ENCODE peak calls at places on chromosomes 3 and 15, in eight cellular contexts. G is HepG2, J is right cardiac atrium, V is uterus, D is cardiac fibroblast, Z is tibial artery, B is astrocyte of the spinal cord, W is GM23248. F is an unnamed sample.
A peak's percentile ranks its signal among the peaks of the same experiment; 100 is the strongest.

GRCh38 chr15:46442196-46442595 is 807.4 kb downstream of the SQOR start:
- DNase-seq in W (peak; percentile 31), V (no peak), B (peak; percentile 44), D (no peak), J (no peak), G (no peak), Z (no peak), F (peak; percentile 11)

GRCh38 chr3:2262204-2262603 is 163.5 kb downstream of the CNTN4 start:
- DNase-seq in Z (peak; percentile 30), B (no peak), D (no peak), V (no peak), J (no peak), W (no peak), G (no peak), F (no peak)

GRCh38 chr3:115062412-115062956 is 84.6 kb downstream of the ZBTB20 start:
- DNase-seq in D (peak; percentile 26), V (no peak), W (peak; percentile 68), G (no peak), Z (no peak), B (peak; percentile 71), J (no peak), F (peak; percentile 64)

GRCh38 chr3:42588625-42589024 is 2.0 kb upstream of the SS18L2 start:
- DNase-seq in W (no peak), J (no peak), D (no peak), V (no peak), G (no peak), Z (no peak), B (no peak), F (no peak)

GRCh38 chr3:40645883-40646282 is 121.1 kb downstream of the ZNF621 start:
- DNase-seq in B (peak; percentile 23), Z (no peak), G (no peak), V (no peak), W (no peak), D (peak; percentile 3), J (no peak), F (peak; percentile 12)

GRCh38 chr3:196060834-196061233 is 21.1 kb downstream of the TFRC start:
- DNase-seq in V (no peak), Z (no peak), D (no peak), J (no peak), B (no peak), W (no peak), G (no peak), F (no peak)

GRCh38 chr3:98695816-98696215 is 67.3 kb upstream of the ST3GAL6 start:
- DNase-seq in D (peak; percentile 40), G (no peak), Z (no peak), W (peak; percentile 5), B (no peak), V (no peak), J (no peak), F (no peak)

GRCh38 chr3:55620361-55621025 is 133.4 kb upstream of the WNT5A start:
- DNase-seq in W (peak; percentile 20), Z (no peak), G (no peak), V (no peak), D (no peak), J (no peak), B (peak; percentile 41), F (no peak)

GRCh38 chr15:99057020-99057419 is 47.9 kb upstream of the SYNM start:
- DNase-seq in J (no peak), W (no peak), V (no peak), D (no peak), Z (no peak), B (no peak), G (no peak), F (no peak)

GRCh38 chr3:142484912-142485435 is 37.1 kb upstream of the XRN1 start:
- DNase-seq in V (no peak), J (no peak), D (no peak), B (no peak), W (no peak), Z (no peak), G (no peak), F (no peak)

GRCh38 chr3:50536471-50537180 is 30.9 kb downstream of the C3orf18 start:
- DNase-seq in V (no peak), G (no peak), J (no peak), B (no peak), D (no peak), Z (no peak), W (peak; percentile 64), F (peak; percentile 55)

GRCh38 chr15:60889506-60889905 is 339.6 kb downstream of the RORA start:
- DNase-seq in Z (no peak), B (no peak), D (no peak), G (no peak), V (no peak), J (no peak), W (no peak), F (no peak)

GRCh38 chr3:82363131-82363530 is 601.7 kb upstream of the GBE1 start:
- DNase-seq in B (no peak), G (no peak), J (no peak), W (no peak), D (no peak), Z (no peak), V (no peak), F (no peak)

GRCh38 chr15:34755419-34755773 is 598 bp upstream of the GJD2 start:
- DNase-seq in J (no peak), W (no peak), D (no peak), B (no peak), G (no peak), V (no peak), Z (no peak), F (no peak)
- H3K4me3 ChIP-seq in J (peak overlapping the region; percentile 26), W (no peak overlapping the region), D (no peak overlapping the region), B (no peak overlapping the region), G (no peak overlapping the region), V (no peak overlapping the region), Z (no peak overlapping the region), F (no peak overlapping the region)

GRCh38 chr15:36449662-36450145 is 129.7 kb upstream of the CDIN1 start:
- DNase-seq in W (peak; percentile 49), Z (no peak), G (no peak), J (no peak), B (peak; percentile 12), V (no peak), D (peak; percentile 18), F (peak; percentile 47)

GRCh38 chr15:36447373-36447772 is 132.1 kb upstream of the CDIN1 start:
- DNase-seq in B (no peak), D (no peak), V (peak; percentile 14), G (no peak), J (no peak), Z (no peak), W (no peak), F (no peak)

GRCh38 chr15:36449084-36449661 is 130.3 kb upstream of the CDIN1 start:
- DNase-seq in J (no peak), B (peak; percentile 13), D (no peak), W (peak; percentile 37), Z (no peak), V (peak; percentile 13), G (no peak), F (peak; percentile 38)

DNA sequence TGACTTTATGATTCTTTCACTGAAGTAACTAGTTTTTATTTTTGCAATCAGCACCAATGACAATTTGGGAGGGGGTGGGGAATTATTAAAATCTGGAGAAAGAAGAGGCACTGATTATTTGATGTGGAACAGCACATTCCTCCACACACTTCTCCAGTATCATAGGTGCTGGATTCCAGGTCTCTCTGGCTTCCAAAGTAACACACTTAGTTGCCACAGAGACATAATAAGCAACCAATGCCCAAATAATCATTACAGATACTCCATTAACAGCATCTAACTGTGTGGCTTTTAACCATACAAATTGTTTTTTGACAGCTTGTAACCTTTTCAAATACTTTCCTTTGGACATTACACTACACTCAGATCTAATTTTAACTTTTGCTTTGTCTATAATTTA is 131.0 kb upstream of the CDIN1 start:
- DNase-seq in W (no peak), B (no peak), G (no peak), D (no peak), Z (no peak), J (no peak), V (no peak), F (no peak)
- H3K4me3 ChIP-seq in W (no peak overlapping the region), B (no peak overlapping the region), G (no peak overlapping the region), D (no peak overlapping the region), Z (no peak overlapping the region), J (no peak overlapping the region), V (no peak overlapping the region), F (no peak overlapping the region)

GRCh38 chr3:30130391-30130790 is 476.0 kb upstream of the TGFBR2 start:
- DNase-seq in V (no peak), G (no peak), W (no peak), Z (no peak), B (no peak), D (no peak), J (no peak), F (no peak)

GRCh38 chr3:30140356-30140755 is 466.0 kb upstream of the TGFBR2 start:
- DNase-seq in B (no peak), D (no peak), J (no peak), V (no peak), Z (no peak), W (no peak), G (no peak), F (no peak)

GRCh38 chr3:30131171-30131570 is 475.2 kb upstream of the TGFBR2 start:
- DNase-seq in G (no peak), B (no peak), Z (no peak), V (no peak), W (no peak), J (no peak), D (no peak), F (no peak)

GRCh38 chr3:30139283-30139682 is 467.1 kb upstream of the TGFBR2 start:
- DNase-seq in V (no peak), Z (no peak), B (no peak), W (no peak), J (no peak), G (no peak), D (no peak), F (no peak)

GRCh38 chr3:30135190-30135589 is 471.2 kb upstream of the TGFBR2 start:
- DNase-seq in B (no peak), V (no peak), Z (no peak), D (no peak), W (no peak), J (no peak), G (no peak), F (peak; percentile 35)
- H3K4me3 ChIP-seq in B (no peak overlapping the region), V (no peak overlapping the region), Z (no peak overlapping the region), D (no peak overlapping the region), W (no peak overlapping the region), J (no peak overlapping the region), G (no peak overlapping the region), F (no peak overlapping the region)

DNA sequence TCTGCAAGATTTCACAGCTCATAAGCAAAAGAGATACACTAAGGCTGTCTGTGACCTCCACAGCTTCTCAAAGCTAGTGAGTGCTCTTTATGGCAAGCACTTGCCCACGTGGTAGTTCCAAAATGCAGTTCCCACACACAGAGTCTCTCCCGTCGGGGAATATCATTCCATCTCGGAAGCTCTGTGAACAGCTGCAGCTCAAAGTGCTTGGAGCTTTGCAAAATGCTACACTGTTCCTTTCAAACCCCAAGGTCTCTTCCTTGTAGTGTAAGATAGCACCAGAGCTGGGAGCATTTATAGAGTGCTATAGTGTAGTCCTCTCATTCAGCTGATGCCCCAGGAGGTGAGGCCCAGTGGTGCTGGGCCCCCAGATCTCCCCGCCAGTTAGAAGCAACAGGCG is 36.1 kb downstream of the ST6GAL1 start:
- DNase-seq in W (no peak), V (no peak), Z (no peak), G (no peak), D (no peak), J (no peak), B (no peak), F (no peak)
- H3K4me3 ChIP-seq in W (no peak overlapping the region), V (no peak overlapping the region), Z (no peak overlapping the region), G (no peak overlapping the region), D (no peak overlapping the region), J (no peak overlapping the region), B (no peak overlapping the region), F (no peak overlapping the region)

F was measured in fibroblast of mammary gland.